ENCODE peak calls at places on chromosome 13, in five cellular contexts. One of them, this sample, is unnamed. For H3K4me1, the result is how much of the 10 kb centered on the place peaks cover.

GRCh38 chr13:31263346-31263745 is 63.6 kb downstream of the B3GLCT start:
- DNase-seq in K562: no peak
- DNase-seq in cardiac muscle cell: no peak
- DNase-seq in fibroblast of lung: no peak
- DNase-seq in body of pancreas: no peak
- DNase-seq in this sample: no peak

GRCh38 chr13:65292488-65292901 is 1937.6 kb downstream of the PCDH9 start:
- DNase-seq in fibroblast of lung: peak
- DNase-seq in K562: no peak
- DNase-seq in cardiac muscle cell: peak
- DNase-seq in body of pancreas: no peak
- DNase-seq in this sample: no peak

GRCh38 chr13:99984463-99985242 is 3.1 kb downstream of the ZIC2 start:
- DNase-seq in fibroblast of lung: no peak
- DNase-seq in K562: no peak
- DNase-seq in cardiac muscle cell: no peak
- DNase-seq in body of pancreas: no peak
- DNase-seq in this sample: no peak

GRCh38 chr13:30143671-30144400 is 163.5 kb downstream of the KATNAL1 start:
- DNase-seq in fibroblast of lung: peak
- DNase-seq in cardiac muscle cell: peak
- DNase-seq in K562: no peak
- DNase-seq in body of pancreas: no peak
- DNase-seq in this sample: no peak

GRCh38 chr13:25890671-25891212 is 161.1 kb downstream of the SHISA2 start:
- DNase-seq in cardiac muscle cell: peak
- DNase-seq in body of pancreas: no peak
- DNase-seq in fibroblast of lung: no peak
- DNase-seq in K562: no peak
- DNase-seq in this sample: no peak

GRCh38 chr13:42221321-42221720 is 50.6 kb upstream of the AKAP11 start:
- DNase-seq in body of pancreas: no peak
- DNase-seq in K562: no peak
- DNase-seq in cardiac muscle cell: peak
- DNase-seq in fibroblast of lung: no peak
- DNase-seq in this sample: no peak

GRCh38 chr13:29901714-29902631 is 51.6 kb upstream of the UBL3 start:
- DNase-seq in cardiac muscle cell: peak
- DNase-seq in K562: no peak
- DNase-seq in fibroblast of lung: peak
- DNase-seq in body of pancreas: peak
- DNase-seq in this sample: no peak

GRCh38 chr13:37446503-37446902 is 152.1 kb downstream of the POSTN start:
- DNase-seq in cardiac muscle cell: peak
- DNase-seq in fibroblast of lung: peak
- DNase-seq in K562: no peak
- DNase-seq in body of pancreas: no peak
- DNase-seq in this sample: no peak

GRCh38 chr13:33575378-33575777 is 242.6 kb upstream of the RFC3 start:
- DNase-seq in K562: no peak
- DNase-seq in cardiac muscle cell: no peak
- DNase-seq in body of pancreas: no peak
- DNase-seq in fibroblast of lung: no peak
- DNase-seq in this sample: no peak

GRCh38 chr13:47426126-47426849 is 529.4 kb upstream of the HTR2A start:
- DNase-seq in cardiac muscle cell: peak
- DNase-seq in fibroblast of lung: peak
- DNase-seq in K562: no peak
- DNase-seq in body of pancreas: no peak
- DNase-seq in this sample: no peak

GRCh38 chr13:44271031-44271433 is 102.6 kb upstream of the SERP2 start:
- DNase-seq in body of pancreas: no peak
- DNase-seq in K562: no peak
- DNase-seq in fibroblast of lung: peak
- DNase-seq in cardiac muscle cell: no peak
- DNase-seq in this sample: no peak
- H3K27ac ChIP-seq in body of pancreas: no peak
- H3K27ac ChIP-seq in K562: no peak
- H3K27ac ChIP-seq in fibroblast of lung: no peak
- H3K27ac ChIP-seq in cardiac muscle cell: peak
- H3K27ac ChIP-seq in this sample: peak

DNA sequence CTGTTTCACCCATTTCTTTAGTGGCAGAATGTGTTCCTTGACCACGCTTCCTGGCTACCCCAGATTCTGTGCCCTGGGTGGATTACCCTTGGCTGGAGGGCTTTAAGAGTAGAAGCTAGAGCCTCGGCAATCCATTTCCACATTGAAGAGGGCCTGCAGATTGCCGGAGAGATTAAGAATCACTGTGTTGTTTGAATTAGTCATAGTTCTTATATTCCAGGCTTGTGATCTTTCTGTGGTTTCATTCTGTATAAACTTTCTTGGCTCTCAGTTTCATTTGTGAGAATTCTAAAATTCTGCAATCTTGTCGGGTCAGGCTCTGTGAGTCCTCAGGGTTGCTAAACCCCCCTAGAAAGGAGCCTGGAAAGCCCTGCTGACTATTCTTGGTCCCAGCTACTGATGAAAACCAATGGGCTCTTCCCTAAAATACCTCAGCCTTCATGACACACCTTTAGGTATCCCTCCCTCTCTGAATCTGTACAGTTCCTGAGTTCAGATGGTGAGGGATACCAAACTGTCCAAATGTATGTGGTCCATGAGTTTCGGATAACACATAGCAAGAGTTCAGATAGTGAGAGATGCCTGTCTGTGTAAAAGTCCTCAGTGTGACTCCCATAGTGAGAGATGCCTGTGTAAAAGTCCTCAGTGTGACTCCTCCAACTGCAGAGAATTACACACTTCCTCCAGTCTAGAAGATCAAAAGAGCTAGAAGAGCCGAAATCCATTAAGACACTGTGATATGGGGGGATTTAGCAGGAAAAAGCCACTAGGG is 4.3 kb downstream of the PHF11 start:
- DNase-seq in body of pancreas: no peak
- DNase-seq in cardiac muscle cell: peak
- DNase-seq in fibroblast of lung: peak
- DNase-seq in K562: no peak
- DNase-seq in this sample: no peak
- H3K4me3 ChIP-seq in body of pancreas: no peak
- H3K4me3 ChIP-seq in cardiac muscle cell: no peak
- H3K4me3 ChIP-seq in fibroblast of lung: no peak
- H3K4me3 ChIP-seq in K562: no peak
- H3K4me3 ChIP-seq in this sample: no peak

DNA sequence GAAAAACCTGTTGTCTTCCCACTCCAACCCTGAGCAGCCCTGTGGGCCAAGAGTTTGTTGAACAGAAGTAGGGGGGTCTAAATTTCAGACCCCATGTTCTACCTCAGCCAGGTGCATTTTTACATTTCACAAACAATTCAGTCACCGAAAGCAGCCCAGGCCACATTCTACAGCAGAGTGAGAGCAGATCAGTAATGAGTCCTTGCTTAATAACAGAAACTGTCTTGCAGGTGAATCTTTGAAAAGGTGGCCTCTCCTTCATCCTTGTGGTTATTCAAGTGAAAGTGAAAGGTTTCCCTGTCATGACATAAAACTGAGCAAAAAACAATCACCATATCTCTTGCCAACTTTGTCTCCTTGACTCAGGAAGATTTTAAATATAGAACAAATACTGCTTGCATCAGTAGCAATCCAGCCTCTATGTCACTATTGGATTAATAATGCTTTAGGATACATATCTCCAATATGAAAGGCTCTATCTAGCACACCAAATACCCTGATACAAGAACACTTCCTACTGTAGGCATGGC is 670.2 kb downstream of the DIAPH3 start:
- DNase-seq in cardiac muscle cell: no peak
- DNase-seq in body of pancreas: no peak
- DNase-seq in fibroblast of lung: no peak
- DNase-seq in K562: no peak
- DNase-seq in this sample: no peak
- H3K4me1 ChIP-seq in cardiac muscle cell: under half
- H3K4me1 ChIP-seq in body of pancreas: under half
- H3K4me1 ChIP-seq in fibroblast of lung: under half
- H3K4me1 ChIP-seq in K562: under half
- H3K4me1 ChIP-seq in this sample: under half

DNA sequence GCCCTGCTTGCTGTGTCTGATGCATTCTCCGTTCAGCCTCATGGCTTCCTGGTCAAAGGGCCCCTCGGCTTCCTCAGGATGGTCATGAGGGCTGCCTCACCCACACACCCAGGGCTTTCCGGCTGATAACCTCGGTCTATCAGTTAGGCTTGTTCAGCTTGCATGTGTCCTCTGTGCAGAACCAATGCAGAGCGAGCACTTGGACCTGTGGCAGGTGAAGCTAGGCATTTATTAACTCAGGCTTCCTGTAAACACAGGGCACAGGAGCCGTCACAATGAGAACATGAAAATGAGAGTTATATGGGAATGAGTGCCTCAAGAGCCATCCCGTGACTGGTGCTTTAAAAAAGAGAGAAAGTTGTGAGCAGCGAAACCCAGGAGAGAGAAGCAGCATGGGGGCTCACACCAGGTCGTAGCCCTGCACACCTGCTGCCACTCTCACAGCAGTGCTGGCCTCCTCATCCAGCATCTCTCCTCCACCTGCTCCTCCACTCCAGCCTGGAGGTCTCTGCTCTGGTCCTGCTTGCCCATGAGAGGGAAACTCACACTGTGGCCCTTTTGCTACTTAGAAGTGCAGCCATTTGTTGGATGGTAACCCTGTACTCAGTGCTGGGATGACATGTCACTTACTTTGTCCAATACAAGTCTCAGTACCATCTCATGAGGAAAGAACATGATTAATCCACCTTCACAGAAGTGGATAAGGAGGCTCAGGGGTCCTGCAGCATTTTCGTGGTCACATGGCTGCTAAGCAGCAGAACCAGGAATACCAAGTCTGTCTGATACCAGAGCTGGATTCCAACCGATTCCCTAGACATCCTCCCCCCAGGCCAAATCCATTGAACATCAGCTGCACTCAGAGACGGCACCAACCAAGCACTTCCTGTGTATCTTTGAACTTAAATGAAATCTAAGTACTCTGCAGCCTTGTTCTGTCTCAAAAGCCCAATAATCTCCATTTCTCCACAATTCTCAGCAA is 50.5 kb upstream of the IRS2 start:
- DNase-seq in body of pancreas: peak
- DNase-seq in K562: no peak
- DNase-seq in cardiac muscle cell: no peak
- DNase-seq in fibroblast of lung: no peak
- DNase-seq in this sample: no peak
- H3K27ac ChIP-seq in body of pancreas: peak
- H3K27ac ChIP-seq in K562: no peak
- H3K27ac ChIP-seq in cardiac muscle cell: no peak
- H3K27ac ChIP-seq in fibroblast of lung: no peak
- H3K27ac ChIP-seq in this sample: no peak

GRCh38 chr13:91349992-91350911 is 2.8 kb downstream of the MIR17HG start:
- DNase-seq in K562: no peak
- DNase-seq in body of pancreas: no peak
- DNase-seq in fibroblast of lung: no peak
- DNase-seq in cardiac muscle cell: peak
- DNase-seq in this sample: no peak
- H3K4me3 ChIP-seq in K562: peak
- H3K4me3 ChIP-seq in body of pancreas: no peak
- H3K4me3 ChIP-seq in fibroblast of lung: peak
- H3K4me3 ChIP-seq in cardiac muscle cell: peak
- H3K4me3 ChIP-seq in this sample: peak

DNA sequence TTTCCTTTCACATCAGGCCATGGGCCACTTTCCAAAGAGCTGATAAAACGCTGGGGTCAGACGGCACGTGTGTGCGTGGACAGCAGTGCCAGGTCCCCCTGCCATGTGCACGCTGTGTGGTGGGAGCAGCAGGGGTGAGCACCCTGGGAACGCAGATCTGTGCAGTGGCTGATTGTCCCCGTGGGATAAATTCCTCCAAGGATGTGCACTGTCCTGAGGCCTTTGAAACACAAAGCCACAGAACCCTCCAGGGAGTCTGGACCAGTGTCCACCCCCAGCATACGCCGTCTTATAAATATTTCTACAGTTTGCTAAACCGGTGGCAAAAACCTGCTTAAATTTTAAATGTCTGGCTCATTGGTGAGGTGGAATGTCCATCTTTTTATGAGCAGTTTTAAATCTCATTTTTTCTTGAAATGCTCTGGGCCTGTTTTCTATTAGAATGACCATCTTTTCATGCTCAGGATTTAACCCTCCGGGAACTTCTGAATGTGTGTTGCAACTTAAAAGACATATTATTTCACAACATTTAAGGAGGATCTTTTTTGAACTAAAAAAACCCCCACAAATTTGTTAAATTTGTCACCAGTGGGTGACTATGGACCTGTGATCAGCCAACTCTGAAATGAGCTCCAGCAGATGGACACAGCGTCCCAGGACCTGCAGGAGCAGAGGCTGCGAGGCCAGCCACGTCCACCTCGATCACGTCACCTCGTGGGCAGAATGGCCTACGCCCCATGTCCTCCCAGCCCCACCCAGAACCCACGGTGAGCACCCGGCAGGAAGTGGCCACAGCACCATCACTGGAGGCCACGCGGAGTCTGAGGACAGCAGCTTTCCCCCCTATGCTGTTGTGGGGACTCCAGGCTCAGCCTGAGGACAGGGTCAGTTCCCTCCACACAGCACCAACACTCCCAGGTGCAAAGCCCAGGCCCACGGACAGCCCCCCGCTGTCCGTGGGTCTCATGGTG is 68.6 kb downstream of the RASA3 start:
- DNase-seq in body of pancreas: peak
- DNase-seq in fibroblast of lung: peak
- DNase-seq in cardiac muscle cell: peak
- DNase-seq in K562: peak
- DNase-seq in this sample: peak
- H3K4me1 ChIP-seq in body of pancreas: under half
- H3K4me1 ChIP-seq in fibroblast of lung: half or more
- H3K4me1 ChIP-seq in cardiac muscle cell: under half
- H3K4me1 ChIP-seq in K562: under half
- H3K4me1 ChIP-seq in this sample: half or more

This sample was measured in upper lobe of right lung.